ENCODE peak calls at places on chromosomes 16 and 17, in nine cellular contexts. T, B, N, H, Y, S, I, F and G are unnamed samples.

GRCh38 chr16:4957720-4958509 is at the start of gene SEC14L5:
- DNase-seq in B (peak; percentile 99), I (peak; percentile 98), H (peak; percentile 97), T (peak; percentile 97), Y (peak; percentile 100), S (peak; percentile 98), F (peak; percentile 98), N (peak; percentile 98), G (peak; percentile 92)

GRCh38 chr16:35431829-35432663 is 1972.6 kb downstream of the TP53TG3F start:
- DNase-seq in Y (peak; percentile 13), H (no peak), S (peak; percentile 51), N (no peak), T (no peak), B (peak; percentile 46), I (no peak), F (no peak), G (no peak)

GRCh38 chr16:50340578-50340977 is 28.2 kb downstream of the BRD7 start:
- DNase-seq in H (no peak), T (peak; percentile 34), F (no peak), Y (no peak), B (no peak), S (no peak), I (no peak), N (no peak), G (no peak)

GRCh38 chr16:51326131-51326856 is 175.2 kb upstream of the SALL1 start:
- DNase-seq in S (peak; percentile 15), B (no peak), H (no peak), F (no peak), N (no peak), I (no peak), T (peak; percentile 58), Y (peak; percentile 60), G (no peak)

GRCh38 chr17:21208352-21208751 is 5.6 kb downstream of the TMEM11 start:
- DNase-seq in S (no peak), I (no peak), Y (no peak), T (no peak), H (no peak), B (no peak), N (no peak), F (no peak), G (no peak)

GRCh38 chr16:56807011-56807675 is 57.9 kb upstream of the SLC12A3 start:
- DNase-seq in T (peak; percentile 13), S (no peak), H (no peak), Y (peak; percentile 82), B (peak; percentile 58), F (no peak), I (no peak), N (no peak), G (no peak)

GRCh38 chr16:3171855-3172593 is 16.0 kb upstream of the OR1F1 start:
- DNase-seq in Y (peak; percentile 99), I (no peak), H (no peak), S (peak; percentile 83), T (no peak), B (no peak), N (no peak), F (no peak), G (no peak)

GRCh38 chr17:78127240-78127887 is 1.2 kb downstream of the TMC6 start:
- DNase-seq in H (peak; percentile 84), S (peak; percentile 86), N (peak; percentile 82), I (no peak), B (peak; percentile 48), T (no peak), F (peak; percentile 75), Y (peak; percentile 85), G (peak; percentile 76)

GRCh38 chr16:55494994-55495421 is 13.9 kb upstream of the LPCAT2 start:
- DNase-seq in I (no peak), N (no peak), B (no peak), H (peak; percentile 68), Y (peak; percentile 66), S (peak; percentile 47), T (peak; percentile 87), F (peak; percentile 45), G (no peak)

GRCh38 chr16:31064882-31065461 is 9.1 kb downstream of the ZNF668 start:
- DNase-seq in I (no peak), F (no peak), H (peak; percentile 72), Y (no peak), S (no peak), T (peak; percentile 89), B (peak; percentile 82), N (peak; percentile 84), G (no peak)

GRCh38 chr17:32569171-32570080 is 82.6 kb downstream of the CDK5R1 start:
- DNase-seq in I (no peak), H (no peak), S (no peak), N (no peak), F (no peak), Y (peak; percentile 73), T (no peak), B (peak; percentile 35), G (no peak)

DNA sequence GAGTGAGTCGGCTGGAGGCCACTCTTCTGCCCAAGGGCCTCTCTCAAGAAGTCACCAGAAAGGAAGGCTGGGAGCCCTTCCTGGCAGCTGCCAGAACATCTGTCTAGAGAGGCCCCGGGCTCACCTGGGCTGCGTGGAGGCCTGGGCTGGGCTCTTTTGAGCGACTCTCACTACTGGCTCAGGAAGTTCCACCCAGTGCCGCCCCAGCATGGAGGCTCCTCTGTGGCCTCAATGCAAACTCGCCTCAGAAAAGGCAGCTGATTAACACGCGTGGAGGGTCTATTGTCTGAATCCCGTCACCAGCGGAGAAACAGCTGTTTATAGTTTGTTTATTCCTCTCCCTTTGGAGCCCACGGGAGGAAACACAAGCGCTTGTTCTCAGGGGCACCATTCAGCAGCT is 25.3 kb downstream of the XYLT1 start:
- DNase-seq in I (peak; percentile 35), F (no peak), B (no peak), T (no peak), H (no peak), S (no peak), N (no peak), Y (no peak), G (no peak)
- H3K27me3 ChIP-seq in I (no peaks in the 10 kb centered on the region), F (no peaks in the 10 kb centered on the region), B (peaks cover 19% of the 10 kb centered on the region), T (no peaks in the 10 kb centered on the region), H (no peaks in the 10 kb centered on the region), S (peaks cover 2% of the 10 kb centered on the region), N (no peaks in the 10 kb centered on the region), Y (no peaks in the 10 kb centered on the region), G (no peaks in the 10 kb centered on the region)

GRCh38 chr16:677306-678190 is 2.1 kb downstream of the RHBDL1 start:
- DNase-seq in I (no peak), Y (no peak), F (no peak), H (no peak), S (no peak), N (no peak), B (no peak), T (no peak), G (no peak)

GRCh38 chr16:675884-676564 is 553 bp downstream of the RHBDL1 start:
- DNase-seq in I (no peak), S (no peak), N (no peak), F (peak; percentile 49), T (no peak), H (no peak), B (no peak), Y (no peak), G (no peak)

GRCh38 chr16:678209-678857 is 1.9 kb upstream of the STUB1 start:
- DNase-seq in I (no peak), H (no peak), T (no peak), N (no peak), S (no peak), B (no peak), F (no peak), Y (no peak), G (no peak)

GRCh38 chr16:674968-675883 is at the start of gene RHBDL1:
- DNase-seq in B (no peak), F (peak; percentile 57), T (no peak), S (peak; percentile 90), N (no peak), Y (peak; percentile 84), H (no peak), I (no peak), G (no peak)

DNA sequence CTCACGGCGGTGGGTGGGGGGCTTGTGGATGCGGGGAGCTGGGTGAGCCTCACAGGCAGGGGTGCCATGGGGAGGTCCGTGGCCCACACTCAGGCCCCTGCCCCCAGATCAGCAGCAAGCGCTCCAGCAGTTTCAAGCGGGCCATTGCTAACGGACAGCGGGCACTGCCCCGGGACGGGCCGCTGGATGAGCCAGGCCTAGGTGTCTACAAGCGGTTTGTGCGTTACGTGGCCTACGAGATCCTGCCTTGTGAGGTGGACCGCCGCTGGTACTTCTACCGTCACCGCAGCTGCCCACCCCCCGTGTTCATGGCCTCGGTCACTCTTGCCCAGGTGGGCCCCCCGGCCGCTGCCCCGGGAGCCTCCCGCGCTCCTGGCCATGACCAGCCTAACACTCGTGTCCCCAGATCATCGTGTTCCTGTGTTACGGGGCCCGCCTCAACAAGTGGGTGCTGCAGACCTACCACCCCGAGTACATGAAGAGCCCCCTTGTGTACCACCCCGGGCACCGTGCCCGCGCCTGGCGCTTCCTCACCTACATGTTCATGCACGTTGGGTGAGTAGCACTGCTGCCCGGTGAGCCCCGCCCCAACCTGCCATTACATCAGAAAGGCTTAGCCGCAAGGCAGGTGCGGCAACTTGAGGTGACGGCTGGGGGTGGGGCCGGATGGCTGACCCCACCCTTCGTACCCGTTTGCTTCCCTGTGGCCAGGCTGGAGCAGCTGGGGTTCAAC is 1.3 kb downstream of the RHBDL1 start:
- DNase-seq in Y (no peak), N (no peak), S (no peak), B (peak; percentile 91), I (no peak), H (no peak), F (peak; percentile 93), T (no peak), G (no peak)
- H3K4me3 ChIP-seq in Y (no peak overlapping the region), N (no peak overlapping the region), S (no peak overlapping the region), B (no peak overlapping the region), I (no peak overlapping the region), H (no peak overlapping the region), F (no peak overlapping the region), T (no peak overlapping the region), G (no peak overlapping the region)

GRCh38 chr17:68591583-68591982 is 9.6 kb downstream of the FAM20A start:
- DNase-seq in H (peak; percentile 29), F (no peak), N (peak; percentile 80), S (peak; percentile 78), T (no peak), B (no peak), I (no peak), Y (peak; percentile 67), G (no peak)
- H3K27me3 ChIP-seq in H (no peaks in the 10 kb centered on the region), F (peaks cover 15% of the 10 kb centered on the region), N (no peaks in the 10 kb centered on the region), S (peaks cover 9% of the 10 kb centered on the region), T (peaks cover 8% of the 10 kb centered on the region), B (no peaks in the 10 kb centered on the region), I (no peaks in the 10 kb centered on the region), Y (no peaks in the 10 kb centered on the region), G (no peaks in the 10 kb centered on the region)

GRCh38 chr17:82647593-82648164 is 565 bp downstream of the WDR45B start:
- DNase-seq in T (no peak), B (peak; percentile 23), F (peak; percentile 55), Y (peak; percentile 16), N (peak; percentile 73), H (peak; percentile 41), S (peak; percentile 54), I (peak; percentile 79), G (peak; percentile 43)

GRCh38 chr17:82648761-82649474 is 674 bp upstream of the WDR45B start:
- DNase-seq in N (peak; percentile 87), B (peak; percentile 45), I (peak; percentile 87), H (peak; percentile 66), Y (peak; percentile 18), F (peak; percentile 62), T (no peak), S (peak; percentile 48), G (peak; percentile 73)

GRCh38 chr17:82648165-82648668 is at the start of gene WDR45B:
- DNase-seq in N (peak; percentile 98), Y (peak; percentile 97), B (peak; percentile 95), I (peak; percentile 97), S (peak; percentile 97), T (peak; percentile 95), H (peak; percentile 95), F (peak; percentile 96), G (peak; percentile 76)

GRCh38 chr17:82650723-82651122 is 2.5 kb upstream of the WDR45B start:
- DNase-seq in S (no peak), B (no peak), I (no peak), N (no peak), F (no peak), H (no peak), T (no peak), Y (no peak), G (no peak)

GRCh38 chr17:82649501-82650261 is 1.4 kb upstream of the WDR45B start:
- DNase-seq in N (no peak), Y (no peak), B (no peak), S (no peak), H (no peak), I (no peak), T (no peak), F (no peak), G (no peak)
- H3K4me3 ChIP-seq in N (no peak overlapping the region), Y (no peak overlapping the region), B (no peak overlapping the region), S (no peak overlapping the region), H (no peak overlapping the region), I (no peak overlapping the region), T (no peak overlapping the region), F (no peak overlapping the region), G (no peak overlapping the region)